ENCODE peak calls at places on chromosomes 2 and 18, in six cellular contexts. One of them, this sample, is unnamed.

GRCh38 chr2:240278661-240279060 is 138.2 kb upstream of the OTOS start:
- DNase-seq in aorta: no peak
- DNase-seq in IMR-90: peak; percentile 69
- DNase-seq in choroid plexus epithelial cell: no peak
- DNase-seq in DND-41: no peak
- DNase-seq in fibroblast of villous mesenchyme: peak; percentile 13
- DNase-seq in this sample: no peak

GRCh38 chr18:79924814-79925655 is 26.4 kb downstream of the SLC66A2 start:
- DNase-seq in aorta: peak; percentile 35
- DNase-seq in IMR-90: no peak
- DNase-seq in choroid plexus epithelial cell: peak; percentile 21
- DNase-seq in DND-41: no peak
- DNase-seq in fibroblast of villous mesenchyme: no peak
- DNase-seq in this sample: no peak

GRCh38 chr18:42048150-42048549 is 93.1 kb downstream of the PIK3C3 start:
- DNase-seq in aorta: no peak
- DNase-seq in IMR-90: peak; percentile 93
- DNase-seq in choroid plexus epithelial cell: peak; percentile 94
- DNase-seq in DND-41: no peak
- DNase-seq in fibroblast of villous mesenchyme: peak; percentile 94
- DNase-seq in this sample: no peak

GRCh38 chr2:16339198-16339597 is 326.4 kb downstream of the CYRIA start:
- DNase-seq in aorta: no peak
- DNase-seq in IMR-90: no peak
- DNase-seq in choroid plexus epithelial cell: no peak
- DNase-seq in DND-41: no peak
- DNase-seq in fibroblast of villous mesenchyme: no peak
- DNase-seq in this sample: no peak

GRCh38 chr2:218886461-218886947 is 5.9 kb downstream of the WNT10A start:
- DNase-seq in aorta: peak; percentile 27
- DNase-seq in IMR-90: no peak
- DNase-seq in choroid plexus epithelial cell: no peak
- DNase-seq in DND-41: no peak
- DNase-seq in fibroblast of villous mesenchyme: no peak
- DNase-seq in this sample: no peak

GRCh38 chr2:112483047-112483473 is 1.1 kb downstream of the TTL start:
- DNase-seq in aorta: no peak
- DNase-seq in IMR-90: peak; percentile 73
- DNase-seq in choroid plexus epithelial cell: peak; percentile 67
- DNase-seq in DND-41: peak; percentile 33
- DNase-seq in fibroblast of villous mesenchyme: peak; percentile 63
- DNase-seq in this sample: no peak

GRCh38 chr2:98457045-98457696 is 12.5 kb downstream of the INPP4A start:
- DNase-seq in aorta: no peak
- DNase-seq in IMR-90: peak; percentile 99
- DNase-seq in choroid plexus epithelial cell: peak; percentile 71
- DNase-seq in DND-41: no peak
- DNase-seq in fibroblast of villous mesenchyme: peak; percentile 95
- DNase-seq in this sample: no peak

GRCh38 chr18:23134780-23135678 is at the start of gene CABLES1:
- DNase-seq in aorta: peak; percentile 80
- DNase-seq in IMR-90: peak; percentile 59
- DNase-seq in choroid plexus epithelial cell: peak; percentile 73
- DNase-seq in DND-41: peak; percentile 60
- DNase-seq in fibroblast of villous mesenchyme: peak; percentile 42
- DNase-seq in this sample: no peak

GRCh38 chr2:134260726-134261125 is 6.9 kb downstream of the MGAT5 start:
- DNase-seq in aorta: peak; percentile 55
- DNase-seq in IMR-90: peak; percentile 90
- DNase-seq in choroid plexus epithelial cell: peak; percentile 72
- DNase-seq in DND-41: no peak
- DNase-seq in fibroblast of villous mesenchyme: peak; percentile 88
- DNase-seq in this sample: no peak

GRCh38 chr2:46983065-46983801 is 67.6 kb upstream of the MCFD2 start:
- DNase-seq in aorta: peak; percentile 79
- DNase-seq in IMR-90: peak; percentile 75
- DNase-seq in choroid plexus epithelial cell: peak; percentile 68
- DNase-seq in DND-41: peak; percentile 51
- DNase-seq in fibroblast of villous mesenchyme: peak; percentile 71
- DNase-seq in this sample: peak; percentile 57

GRCh38 chr18:74596959-74597661 is 560 bp upstream of the ZNF407 start:
- DNase-seq in aorta: peak; percentile 79
- DNase-seq in IMR-90: peak; percentile 62
- DNase-seq in choroid plexus epithelial cell: peak; percentile 75
- DNase-seq in DND-41: peak; percentile 74
- DNase-seq in fibroblast of villous mesenchyme: peak; percentile 86
- DNase-seq in this sample: peak; percentile 6

GRCh38 chr2:238024986-238025385 is 35.8 kb upstream of the SCLY start:
- DNase-seq in aorta: no peak
- DNase-seq in IMR-90: peak; percentile 89
- DNase-seq in choroid plexus epithelial cell: peak; percentile 36
- DNase-seq in DND-41: no peak
- DNase-seq in fibroblast of villous mesenchyme: no peak
- DNase-seq in this sample: peak; percentile 87

GRCh38 chr2:20062615-20063545 is 11.5 kb upstream of the LAPTM4A start:
- DNase-seq in aorta: peak; percentile 75
- DNase-seq in IMR-90: peak; percentile 99
- DNase-seq in choroid plexus epithelial cell: peak; percentile 95
- DNase-seq in DND-41: no peak
- DNase-seq in fibroblast of villous mesenchyme: peak; percentile 86
- DNase-seq in this sample: no peak

GRCh38 chr2:239343946-239344856 is 56.6 kb downstream of the HDAC4 start:
- DNase-seq in aorta: no peak
- DNase-seq in IMR-90: no peak
- DNase-seq in choroid plexus epithelial cell: no peak
- DNase-seq in DND-41: peak; percentile 4
- DNase-seq in fibroblast of villous mesenchyme: no peak
- DNase-seq in this sample: no peak

GRCh38 chr2:181036848-181037603 is 56.6 kb downstream of the UBE2E3 start:
- DNase-seq in aorta: no peak
- DNase-seq in IMR-90: peak; percentile 80
- DNase-seq in choroid plexus epithelial cell: peak; percentile 80
- DNase-seq in DND-41: peak; percentile 20
- DNase-seq in fibroblast of villous mesenchyme: peak; percentile 87
- DNase-seq in this sample: no peak

GRCh38 chr2:38138419-38138818 is 62.5 kb upstream of the CYP1B1 start:
- DNase-seq in aorta: no peak
- DNase-seq in IMR-90: no peak
- DNase-seq in choroid plexus epithelial cell: no peak
- DNase-seq in DND-41: no peak
- DNase-seq in fibroblast of villous mesenchyme: no peak
- DNase-seq in this sample: no peak

GRCh38 chr18:48306838-48307237 is 102.3 kb downstream of the ZBTB7C start:
- DNase-seq in aorta: no peak
- DNase-seq in IMR-90: no peak
- DNase-seq in choroid plexus epithelial cell: no peak
- DNase-seq in DND-41: no peak
- DNase-seq in fibroblast of villous mesenchyme: no peak
- DNase-seq in this sample: no peak

GRCh38 chr2:62660582-62661262 is 44.8 kb upstream of the EHBP1 start:
- DNase-seq in aorta: no peak
- DNase-seq in IMR-90: peak; percentile 89
- DNase-seq in choroid plexus epithelial cell: peak; percentile 98
- DNase-seq in DND-41: no peak
- DNase-seq in fibroblast of villous mesenchyme: peak; percentile 91
- DNase-seq in this sample: no peak

GRCh38 chr2:161044095-161044874 is 115.9 kb upstream of the TANK start:
- DNase-seq in aorta: no peak
- DNase-seq in IMR-90: peak; percentile 73
- DNase-seq in choroid plexus epithelial cell: peak; percentile 61
- DNase-seq in DND-41: no peak
- DNase-seq in fibroblast of villous mesenchyme: peak; percentile 49
- DNase-seq in this sample: no peak

GRCh38 chr2:98280376-98281102 is 65.7 kb upstream of the CNGA3 start:
- DNase-seq in aorta: no peak
- DNase-seq in IMR-90: no peak
- DNase-seq in choroid plexus epithelial cell: peak; percentile 7
- DNase-seq in DND-41: no peak
- DNase-seq in fibroblast of villous mesenchyme: peak; percentile 37
- DNase-seq in this sample: no peak

GRCh38 chr2:38968021-38968420 is 78.3 kb downstream of the ARHGEF33 start:
- DNase-seq in aorta: no peak
- DNase-seq in IMR-90: no peak
- DNase-seq in choroid plexus epithelial cell: no peak
- DNase-seq in DND-41: no peak
- DNase-seq in fibroblast of villous mesenchyme: no peak
- DNase-seq in this sample: no peak

GRCh38 chr2:188379748-188380147 is 88.1 kb downstream of the GULP1 start:
- DNase-seq in aorta: no peak
- DNase-seq in IMR-90: no peak
- DNase-seq in choroid plexus epithelial cell: no peak
- DNase-seq in DND-41: no peak
- DNase-seq in fibroblast of villous mesenchyme: no peak
- DNase-seq in this sample: no peak

GRCh38 chr2:81853331-81853730 is 1548.8 kb upstream of the LRRTM1 start:
- DNase-seq in aorta: no peak
- DNase-seq in IMR-90: peak; percentile 0
- DNase-seq in choroid plexus epithelial cell: no peak
- DNase-seq in DND-41: no peak
- DNase-seq in fibroblast of villous mesenchyme: no peak
- DNase-seq in this sample: no peak

GRCh38 chr2:16908671-16909070 is 243.0 kb upstream of the CYRIA start:
- DNase-seq in aorta: no peak
- DNase-seq in IMR-90: no peak
- DNase-seq in choroid plexus epithelial cell: peak; percentile 18
- DNase-seq in DND-41: no peak
- DNase-seq in fibroblast of villous mesenchyme: no peak
- DNase-seq in this sample: no peak

GRCh38 chr2:207765960-207766582 is 3.6 kb downstream of the FZD5 start:
- DNase-seq in aorta: no peak
- DNase-seq in IMR-90: no peak
- DNase-seq in choroid plexus epithelial cell: no peak
- DNase-seq in DND-41: no peak
- DNase-seq in fibroblast of villous mesenchyme: no peak
- DNase-seq in this sample: no peak

GRCh38 chr2:207766697-207767460 is 2.8 kb downstream of the FZD5 start:
- DNase-seq in aorta: no peak
- DNase-seq in IMR-90: no peak
- DNase-seq in choroid plexus epithelial cell: no peak
- DNase-seq in DND-41: no peak
- DNase-seq in fibroblast of villous mesenchyme: no peak
- DNase-seq in this sample: no peak

GRCh38 chr2:207767461-207768167 is 2.1 kb downstream of the FZD5 start:
- DNase-seq in aorta: peak; percentile 54
- DNase-seq in IMR-90: no peak
- DNase-seq in choroid plexus epithelial cell: peak; percentile 38
- DNase-seq in DND-41: no peak
- DNase-seq in fibroblast of villous mesenchyme: no peak
- DNase-seq in this sample: no peak

GRCh38 chr2:207764096-207764630 is 5.5 kb downstream of the FZD5 start:
- DNase-seq in aorta: no peak
- DNase-seq in IMR-90: no peak
- DNase-seq in choroid plexus epithelial cell: no peak
- DNase-seq in DND-41: no peak
- DNase-seq in fibroblast of villous mesenchyme: no peak
- DNase-seq in this sample: no peak

DNA sequence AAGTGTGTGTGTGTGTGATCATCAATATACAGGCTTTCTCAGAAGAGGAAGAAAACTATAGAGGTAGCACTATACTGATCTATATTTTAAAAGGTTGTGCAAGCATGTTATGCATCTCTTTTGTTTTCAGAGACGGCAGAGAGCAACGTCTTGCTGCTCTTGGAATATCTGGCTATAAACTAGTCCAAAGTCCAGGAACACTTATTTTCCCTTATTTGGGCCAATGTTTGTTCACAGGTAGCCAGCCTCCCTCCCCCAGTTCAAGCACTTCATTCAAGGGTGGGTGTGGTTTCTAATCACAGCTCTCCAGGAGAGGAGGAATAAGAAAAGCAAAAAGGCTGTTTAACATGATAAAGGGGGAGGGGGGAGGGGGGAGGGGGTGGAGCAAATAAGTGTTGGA is 4.2 kb downstream of the FZD5 start:
- DNase-seq in aorta: no peak
- DNase-seq in IMR-90: no peak
- DNase-seq in choroid plexus epithelial cell: no peak
- DNase-seq in DND-41: no peak
- DNase-seq in fibroblast of villous mesenchyme: no peak
- DNase-seq in this sample: no peak
- H3K4me3 ChIP-seq in aorta: no peak overlapping the region
- H3K4me3 ChIP-seq in IMR-90: no peak overlapping the region
- H3K4me3 ChIP-seq in choroid plexus epithelial cell: no peak overlapping the region
- H3K4me3 ChIP-seq in DND-41: no peak overlapping the region
- H3K4me3 ChIP-seq in fibroblast of villous mesenchyme: no peak overlapping the region
- H3K4me3 ChIP-seq in this sample: no peak overlapping the region

GRCh38 chr18:11719050-11719449 is 30.0 kb downstream of the GNAL start:
- DNase-seq in aorta: no peak
- DNase-seq in IMR-90: no peak
- DNase-seq in choroid plexus epithelial cell: no peak
- DNase-seq in DND-41: no peak
- DNase-seq in fibroblast of villous mesenchyme: no peak
- DNase-seq in this sample: no peak
- H3K4me3 ChIP-seq in aorta: no peak overlapping the region
- H3K4me3 ChIP-seq in IMR-90: no peak overlapping the region
- H3K4me3 ChIP-seq in choroid plexus epithelial cell: no peak overlapping the region
- H3K4me3 ChIP-seq in DND-41: no peak overlapping the region
- H3K4me3 ChIP-seq in fibroblast of villous mesenchyme: no peak overlapping the region
- H3K4me3 ChIP-seq in this sample: no peak overlapping the region

GRCh38 chr2:171523339-171523931 is 1.2 kb downstream of the CYBRD1 start:
- DNase-seq in aorta: peak; percentile 92
- DNase-seq in IMR-90: peak; percentile 76
- DNase-seq in choroid plexus epithelial cell: peak; percentile 83
- DNase-seq in DND-41: peak; percentile 11
- DNase-seq in fibroblast of villous mesenchyme: peak; percentile 78
- DNase-seq in this sample: peak; percentile 59
- H3K4me3 ChIP-seq in aorta: peak overlapping the region; percentile 81
- H3K4me3 ChIP-seq in IMR-90: peak overlapping the region; percentile 96
- H3K4me3 ChIP-seq in choroid plexus epithelial cell: peak overlapping the region; percentile 85
- H3K4me3 ChIP-seq in DND-41: peak overlapping the region; percentile 69
- H3K4me3 ChIP-seq in fibroblast of villous mesenchyme: peak overlapping the region; percentile 89
- H3K4me3 ChIP-seq in this sample: peak overlapping the region; percentile 83

DNA sequence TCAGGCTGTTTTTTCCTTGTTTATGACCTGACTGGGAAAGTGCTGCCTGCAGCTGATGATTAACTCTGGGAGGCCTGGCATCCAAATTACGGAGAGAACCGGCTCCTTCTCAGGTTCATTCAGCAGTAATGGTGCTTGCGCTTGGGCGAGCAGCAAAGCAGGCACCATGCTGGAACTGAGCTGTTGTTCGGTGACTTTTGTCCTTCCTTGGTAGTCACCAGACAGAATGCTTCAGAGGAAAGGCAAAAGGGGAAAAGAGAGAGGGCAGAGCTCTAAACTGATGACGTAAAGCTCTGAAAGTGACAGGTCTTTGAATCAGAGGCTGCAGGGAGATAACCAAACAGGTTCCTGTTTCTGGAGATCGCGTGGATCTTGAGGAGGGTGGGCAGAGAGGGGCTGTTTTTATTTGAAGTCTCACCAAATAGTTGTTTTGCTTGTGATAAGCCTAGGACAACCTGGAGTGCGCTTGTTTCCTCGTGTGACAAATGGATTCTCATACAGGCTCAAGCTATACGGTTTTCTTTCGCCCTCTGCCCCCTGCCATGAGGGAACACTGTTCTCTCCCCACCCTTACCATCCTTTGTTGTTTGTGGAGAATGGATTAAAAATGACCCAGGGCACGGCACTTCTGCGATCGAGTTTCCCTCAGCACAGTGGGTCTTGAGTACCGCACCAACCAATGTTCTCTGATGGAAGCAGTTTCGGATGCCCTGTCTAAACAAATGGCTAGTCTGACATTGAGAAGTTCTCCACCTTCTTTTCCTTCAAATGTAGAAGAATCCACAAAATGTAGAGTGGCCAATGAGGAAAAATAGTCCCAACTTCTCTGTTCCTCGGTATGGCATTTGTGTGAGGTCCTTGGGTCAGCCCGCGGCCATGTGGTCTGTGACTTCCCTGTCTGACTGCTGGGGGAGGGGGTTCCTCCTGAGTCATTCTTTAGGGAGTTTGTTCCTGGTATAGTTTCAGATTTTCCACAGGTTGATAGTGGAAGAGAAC is 1.3 kb downstream of the RASGRP3 start:
- DNase-seq in aorta: peak; percentile 74
- DNase-seq in IMR-90: no peak
- DNase-seq in choroid plexus epithelial cell: no peak
- DNase-seq in DND-41: no peak
- DNase-seq in fibroblast of villous mesenchyme: no peak
- DNase-seq in this sample: no peak
- H3K4me3 ChIP-seq in aorta: no peak overlapping the region
- H3K4me3 ChIP-seq in IMR-90: no peak overlapping the region
- H3K4me3 ChIP-seq in choroid plexus epithelial cell: no peak overlapping the region
- H3K4me3 ChIP-seq in DND-41: peak overlapping the region; percentile 68
- H3K4me3 ChIP-seq in fibroblast of villous mesenchyme: no peak overlapping the region
- H3K4me3 ChIP-seq in this sample: no peak overlapping the region